ENCODE peak calls at places on chromosomes 2 and 18, in eight cellular contexts. Y, Q, M, I, G, Z, E and B are unnamed samples. For H3K9me3, the result is how much of the 10 kb centered on the place peaks cover.

GRCh38 chr2:128271891-128272585 is 46.6 kb downstream of the HS6ST1 start:
- DNase-seq in Q (peak), G (no peak), Z (no peak), Y (no peak), E (no peak), M (no peak), I (no peak), B (no peak)

GRCh38 chr2:178271629-178272333 is 77.5 kb downstream of the OSBPL6 start:
- DNase-seq in G (no peak), M (no peak), Y (no peak), E (no peak), Q (peak), Z (peak), I (peak), B (peak)

GRCh38 chr2:143575340-143575739 is 446.1 kb downstream of the ARHGAP15 start:
- DNase-seq in G (no peak), Y (peak), I (no peak), M (no peak), Z (peak), E (no peak), Q (no peak), B (no peak)

GRCh38 chr2:216405588-216405987 is 6.7 kb upstream of the SMARCAL1 start:
- DNase-seq in G (no peak), Z (no peak), E (no peak), I (no peak), Q (no peak), Y (no peak), M (no peak), B (no peak)

GRCh38 chr2:157874278-157874825 is 1.8 kb downstream of the ACVR1 start:
- DNase-seq in G (no peak), I (no peak), Y (no peak), Q (no peak), Z (no peak), E (no peak), M (no peak), B (peak)

GRCh38 chr2:229297284-229297683 is 26.2 kb upstream of the PID1 start:
- DNase-seq in G (no peak), Z (no peak), I (no peak), Q (no peak), Y (no peak), E (no peak), M (no peak), B (peak)

GRCh38 chr2:19545507-19545906 is 187.1 kb upstream of the OSR1 start:
- DNase-seq in Y (peak), Q (no peak), I (no peak), G (no peak), E (no peak), Z (no peak), M (no peak), B (no peak)

GRCh38 chr2:46175409-46175808 is 121.8 kb upstream of the EPAS1 start:
- DNase-seq in Q (no peak), G (no peak), M (no peak), I (no peak), E (no peak), Y (no peak), Z (peak), B (no peak)

GRCh38 chr2:118689456-118689855 is 158.0 kb downstream of the EN1 start:
- DNase-seq in Q (no peak), Y (no peak), M (peak), I (no peak), G (no peak), Z (no peak), E (no peak), B (no peak)

GRCh38 chr2:226660524-226660923 is 139.1 kb downstream of the IRS1 start:
- DNase-seq in I (peak), M (no peak), Z (peak), G (no peak), E (peak), Q (peak), Y (no peak), B (peak)

GRCh38 chr2:73451263-73451972 is 65.8 kb downstream of the ALMS1 start:
- DNase-seq in M (no peak), I (no peak), G (no peak), E (no peak), Z (no peak), Q (no peak), Y (no peak), B (no peak)

GRCh38 chr2:26330604-26331003 is 15.3 kb upstream of the SELENOI start:
- DNase-seq in E (no peak), Z (no peak), G (no peak), I (no peak), M (no peak), Q (no peak), Y (no peak), B (no peak)

GRCh38 chr2:214484239-214484638 is 73.4 kb downstream of the VWC2L start:
- DNase-seq in G (no peak), Q (no peak), E (no peak), Y (no peak), M (no peak), Z (no peak), I (no peak), B (no peak)

GRCh38 chr18:60411715-60412114 is 39.1 kb upstream of the MC4R start:
- DNase-seq in G (no peak), E (no peak), I (no peak), Q (no peak), Y (no peak), M (no peak), Z (no peak), B (no peak)

GRCh38 chr2:25375371-25375988 is 33.8 kb upstream of the DNMT3A start:
- DNase-seq in Z (no peak), E (peak), I (no peak), Y (no peak), G (peak), M (no peak), Q (peak), B (no peak)

GRCh38 chr18:46343940-46344372 is 239.8 kb downstream of the HAUS1 start:
- DNase-seq in G (no peak), E (no peak), Y (no peak), Z (no peak), Q (peak), M (peak), I (peak), B (no peak)

GRCh38 chr2:85445316-85446295 is 27.1 kb downstream of the SH2D6 start:
- DNase-seq in E (no peak), I (peak), Q (peak), M (no peak), G (no peak), Y (peak), Z (peak), B (peak)

GRCh38 chr2:82027901-82028570 is 1723.5 kb upstream of the LRRTM1 start:
- DNase-seq in M (no peak), Q (no peak), Y (no peak), I (no peak), Z (no peak), E (no peak), G (no peak), B (no peak)

GRCh38 chr2:78290581-78291214 is 734.8 kb upstream of the REG3G start:
- DNase-seq in Q (no peak), I (no peak), Z (no peak), Y (no peak), E (no peak), G (no peak), M (no peak), B (no peak)

GRCh38 chr2:133266926-133267590 is 301.2 kb downstream of the NCKAP5 start:
- DNase-seq in Z (no peak), Q (no peak), E (no peak), M (no peak), Y (peak), I (no peak), G (no peak), B (no peak)

GRCh38 chr2:124804014-124804940 is 779.2 kb downstream of the CNTNAP5 start:
- DNase-seq in Z (peak), Q (no peak), M (peak), E (no peak), I (no peak), Y (peak), G (no peak), B (peak)

GRCh38 chr2:3040819-3041218 is 336.8 kb downstream of the EIPR1 start:
- DNase-seq in G (no peak), I (no peak), E (no peak), Q (no peak), Y (no peak), Z (no peak), M (no peak), B (no peak)

GRCh38 chr18:7946724-7947377 is 379.7 kb downstream of the PTPRM start:
- DNase-seq in G (no peak), Z (peak), I (peak), Y (peak), Q (no peak), M (no peak), E (peak), B (no peak)

GRCh38 chr2:147844691-147845607 is at the start of gene ACVR2A:
- DNase-seq in E (peak), M (peak), I (peak), Q (peak), G (no peak), Z (peak), Y (peak), B (peak)

GRCh38 chr18:58915006-58915799 is 50.5 kb downstream of the ZNF532 start:
- DNase-seq in G (no peak), I (no peak), Q (no peak), E (no peak), Y (peak), Z (no peak), M (no peak), B (no peak)

DNA sequence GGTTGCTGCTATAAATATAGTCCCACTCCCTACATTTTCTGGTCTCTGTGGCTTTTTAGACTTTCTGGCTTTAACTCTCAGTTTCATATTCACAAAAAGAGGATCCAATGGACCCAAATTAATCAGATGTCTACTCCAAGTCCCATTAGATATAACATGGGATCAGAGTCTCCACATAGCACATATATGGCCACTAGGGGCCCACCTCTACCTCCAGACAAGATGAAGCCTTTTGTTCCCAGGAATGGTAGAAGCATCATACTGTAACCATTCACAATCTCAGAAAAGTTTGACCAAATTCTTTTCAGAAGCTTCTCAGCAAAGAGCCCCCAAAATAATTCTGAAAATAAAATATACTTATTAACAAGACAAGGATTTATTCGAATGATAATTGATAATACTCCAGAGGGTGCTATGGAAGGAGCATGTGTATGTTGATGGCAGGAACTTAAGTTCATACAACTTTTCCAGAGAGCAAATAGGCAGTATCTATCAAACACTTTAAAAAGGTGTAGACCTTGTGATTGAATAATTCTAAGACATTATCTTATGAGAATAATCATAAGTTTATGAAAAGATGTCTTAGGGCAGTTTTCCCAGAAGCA is 382.3 kb upstream of the CRIM1 start:
- DNase-seq in Z (peak), Y (peak), M (no peak), I (no peak), Q (no peak), E (no peak), G (no peak), B (no peak)
- TF ChIP-seq CTCF in Z (peak), Y (peak), M (no peak), I (no peak), Q (no peak), E (no peak), G (no peak), B (peak)

DNA sequence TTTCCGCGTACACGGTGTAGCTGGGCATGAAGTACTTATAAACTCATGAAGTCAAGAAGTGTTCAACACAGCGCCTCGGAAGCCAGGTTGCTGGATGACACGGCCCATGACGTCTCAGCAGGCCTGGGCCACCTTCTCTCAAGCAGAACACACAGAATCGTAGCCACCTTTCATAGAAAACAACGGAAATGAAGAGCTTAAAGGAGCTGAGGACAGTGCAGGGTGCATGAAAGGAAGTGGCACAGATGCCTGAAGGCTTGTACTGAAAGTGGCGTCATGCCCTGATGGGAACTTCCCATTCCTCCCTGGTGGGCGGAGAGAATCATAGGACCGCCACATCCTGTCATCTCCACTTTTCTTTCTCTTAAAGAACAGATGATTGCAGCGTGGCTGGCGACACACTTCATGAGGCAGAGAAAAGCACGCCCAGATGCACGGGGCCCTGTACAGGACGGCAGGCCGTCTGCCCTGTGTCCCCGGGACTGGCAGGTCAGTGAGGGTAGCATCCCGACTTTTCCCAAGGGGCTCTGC is 31.1 kb downstream of the HDAC4 start:
- DNase-seq in Z (no peak), M (no peak), E (no peak), Q (peak), I (peak), G (no peak), Y (no peak), B (peak)
- TF ChIP-seq POLR2A in Z (no peak), M (no peak), E (no peak), Q (no peak), I (no peak), G (no peak), Y (no peak), B (no peak)

GRCh38 chr18:14940738-14941137 is 192.8 kb downstream of the ANKRD30B start:
- DNase-seq in Z (no peak), Y (no peak), G (peak), I (no peak), Q (no peak), M (no peak), E (no peak), B (no peak)

GRCh38 chr18:14937271-14937670 is 189.3 kb downstream of the ANKRD30B start:
- DNase-seq in G (no peak), Q (no peak), Z (no peak), M (no peak), E (no peak), Y (no peak), I (no peak), B (no peak)

GRCh38 chr18:14941256-14941655 is 193.3 kb downstream of the ANKRD30B start:
- DNase-seq in Q (no peak), M (no peak), Y (no peak), I (no peak), E (no peak), Z (no peak), G (peak), B (no peak)

GRCh38 chr18:14941792-14942191 is 193.8 kb downstream of the ANKRD30B start:
- DNase-seq in Y (no peak), Z (no peak), M (no peak), E (no peak), Q (no peak), G (no peak), I (no peak), B (no peak)

GRCh38 chr18:14939141-14939540 is 191.2 kb downstream of the ANKRD30B start:
- DNase-seq in M (no peak), G (peak), I (no peak), Z (no peak), Q (no peak), E (no peak), Y (no peak), B (no peak)
- H3K9me3 ChIP-seq in M (under half), G (under half), I (under half), Z (under half), Q (under half), E (under half), Y (under half), B (under half)

DNA sequence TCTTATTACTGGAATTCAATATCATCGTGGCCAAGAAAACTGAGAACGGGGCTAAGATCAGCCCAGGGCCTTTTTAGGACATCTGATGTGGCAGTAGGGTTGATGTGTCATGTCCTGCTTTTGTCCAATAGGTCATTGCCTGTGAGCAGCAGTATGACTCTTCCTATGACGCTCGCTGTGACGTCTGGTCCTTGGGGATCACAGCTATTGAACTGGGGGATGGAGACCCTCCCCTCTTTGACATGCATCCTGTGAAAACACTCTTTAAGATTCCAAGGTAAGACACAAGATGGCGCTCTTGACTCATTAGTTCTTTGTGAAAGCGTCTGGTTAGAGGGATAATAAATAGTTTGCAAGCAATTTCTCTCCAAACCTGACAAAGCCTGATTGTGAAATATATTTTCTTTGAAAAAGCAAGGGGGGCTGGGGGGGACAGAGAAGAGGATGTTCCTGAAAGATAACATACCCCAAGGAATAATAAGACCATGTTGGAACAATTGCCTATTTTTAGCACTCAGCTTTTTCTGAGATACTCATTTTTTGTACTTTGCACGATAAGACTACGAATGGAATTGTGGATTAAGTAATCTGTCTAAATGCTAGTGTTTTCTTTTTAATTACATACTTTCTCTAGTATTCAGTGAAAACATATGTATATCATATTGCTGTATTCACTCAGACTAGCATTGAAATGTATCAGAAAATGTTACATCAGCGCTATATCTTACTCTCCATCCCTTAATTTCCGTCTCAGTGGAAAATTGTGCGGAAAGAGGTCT is 58.1 kb downstream of the MYO3B start:
- DNase-seq in E (no peak), I (no peak), Z (peak), Q (no peak), M (peak), G (no peak), Y (peak), B (no peak)
- TF ChIP-seq CTCF in E (no peak), I (no peak), Z (peak), Q (no peak), M (peak), G (no peak), Y (peak), B (peak)

DNA sequence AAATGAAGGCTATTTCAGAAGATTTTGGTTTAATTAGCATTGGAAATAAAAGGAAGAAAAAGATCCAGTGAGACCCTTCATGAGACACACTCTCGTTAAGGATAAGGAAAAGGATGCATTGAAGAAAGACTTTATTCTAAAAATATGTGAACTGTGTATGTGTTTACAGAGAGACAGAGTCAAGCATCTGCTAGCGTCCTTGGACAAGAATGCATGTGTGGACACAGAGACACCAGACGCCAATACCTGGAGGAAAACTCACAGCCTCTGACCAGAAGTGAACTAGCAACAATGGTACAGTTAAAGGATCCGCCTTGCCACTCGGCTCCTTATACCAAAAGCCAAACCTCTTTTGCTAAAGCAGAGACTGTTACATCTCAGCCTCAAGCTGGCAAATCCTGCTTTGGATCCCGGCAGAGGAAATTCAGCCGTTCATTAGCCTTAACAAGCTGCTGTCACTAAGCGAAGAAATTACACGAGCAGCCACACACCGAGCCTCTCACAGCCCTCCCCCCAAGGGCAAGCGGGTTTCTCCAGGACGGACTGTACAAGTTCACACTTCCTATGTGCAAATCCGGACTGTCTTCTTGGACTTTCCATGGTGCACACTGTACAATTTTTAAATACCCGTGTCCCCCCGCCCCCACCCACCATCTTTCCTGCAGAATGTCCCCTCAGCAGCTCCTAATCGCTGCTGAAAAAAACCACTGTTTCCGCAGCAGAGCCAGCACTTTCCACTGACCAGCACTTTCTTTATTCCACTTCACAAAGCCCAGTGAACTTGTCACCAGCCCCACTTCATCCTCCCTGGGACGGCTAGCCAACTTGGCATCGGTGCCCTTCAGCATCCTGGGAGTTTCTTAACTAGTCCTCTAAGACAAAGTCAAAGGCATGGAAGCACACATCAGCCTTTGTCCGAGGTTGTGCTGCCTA is 1.7 kb downstream of the KLF7 start:
- DNase-seq in M (no peak), E (peak), G (no peak), Q (peak), I (peak), Y (peak), Z (peak), B (peak)
- TF ChIP-seq POLR2A in M (no peak), E (no peak), G (no peak), Q (peak), I (no peak), Y (no peak), Z (peak), B (peak)

DNA sequence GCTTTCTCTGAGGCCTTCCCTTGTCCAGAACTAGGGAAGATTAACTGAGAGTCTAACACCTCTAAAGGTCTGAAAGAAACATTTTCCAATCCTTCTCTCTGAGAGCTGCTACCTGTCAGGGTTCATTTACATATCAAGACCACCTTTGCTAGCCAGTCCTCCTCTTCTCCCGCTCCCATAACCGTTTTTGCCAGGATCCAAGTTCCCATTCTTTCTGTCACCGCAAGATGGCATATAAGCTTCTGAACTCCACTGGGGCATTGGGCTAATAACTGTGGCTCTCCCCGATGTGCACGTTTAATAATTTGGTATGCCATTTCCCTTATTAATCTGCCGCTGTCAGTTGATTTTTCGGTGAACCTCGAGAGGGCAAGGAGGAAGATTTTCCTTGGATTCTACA is 510.3 kb upstream of the CNTNAP5 start:
- DNase-seq in M (no peak), G (no peak), Z (no peak), I (no peak), Y (no peak), E (no peak), Q (no peak), B (no peak)
- H3K9me3 ChIP-seq in M (under half), G (under half), Z (under half), I (under half), Y (under half), E (under half), Q (under half), B (under half)